ENCODE peak calls at places on chromosomes 3 and 15, in ten cellular contexts. D, O, B, K, F, U, L, E, S and V are unnamed samples. For H3K4me1, the result is how much of the 10 kb centered on the place peaks cover.

GRCh38 chr15:64699767-64700388 is 75.5 kb downstream of the RBPMS2 start:
- DNase-seq in D (peak), U (no peak), S (no peak), B (peak), K (peak), O (peak), E (peak), L (peak), F (peak), V (no peak)

GRCh38 chr3:90031121-90031520 is 923.7 kb downstream of the EPHA3 start:
- DNase-seq in D (no peak), L (no peak), O (no peak), E (no peak), K (no peak), F (no peak), U (no peak), S (no peak), B (no peak), V (no peak)

GRCh38 chr3:108953210-108953609 is 469 bp downstream of the GUCA1C start:
- DNase-seq in B (no peak), D (peak), L (no peak), O (no peak), K (no peak), F (no peak), E (no peak), U (no peak), S (no peak), V (no peak)

GRCh38 chr3:135050536-135050935 is 255.5 kb downstream of the EPHB1 start:
- DNase-seq in K (no peak), S (no peak), E (no peak), U (no peak), D (no peak), O (no peak), F (peak), B (no peak), L (no peak), V (no peak)

GRCh38 chr3:48478631-48479555 is 25.1 kb downstream of the SHISA5 start:
- DNase-seq in O (no peak), E (no peak), K (no peak), U (no peak), D (no peak), F (no peak), B (no peak), S (peak), L (peak), V (no peak)

GRCh38 chr3:154668187-154668586 is 238.2 kb upstream of the GPR149 start:
- DNase-seq in O (no peak), D (no peak), F (no peak), U (no peak), E (no peak), L (no peak), B (no peak), K (no peak), S (no peak), V (no peak)

GRCh38 chr15:54803139-54803808 is 393.5 kb downstream of the RSL24D1 start:
- DNase-seq in E (no peak), U (no peak), F (no peak), D (no peak), O (no peak), K (no peak), L (no peak), S (peak), B (peak), V (no peak)

GRCh38 chr15:23797747-23798157 is 110.6 kb upstream of the NDN start:
- DNase-seq in B (no peak), S (no peak), O (no peak), U (no peak), L (no peak), F (peak), K (no peak), E (no peak), D (no peak), V (peak)

GRCh38 chr3:195823998-195824397 is 12.3 kb upstream of the MUC4 start:
- DNase-seq in D (peak), B (no peak), K (no peak), O (no peak), E (no peak), U (no peak), L (no peak), F (no peak), S (no peak), V (no peak)

GRCh38 chr3:13598926-13599886 is 50.3 kb downstream of the FBLN2 start:
- DNase-seq in B (peak), S (no peak), O (no peak), F (peak), U (peak), K (no peak), D (no peak), E (no peak), L (peak), V (no peak)

GRCh38 chr15:50764331-50765201 is 940 bp downstream of the SPPL2A start:
- DNase-seq in L (no peak), D (no peak), F (no peak), B (peak), E (no peak), S (peak), U (no peak), K (no peak), O (no peak), V (no peak)

GRCh38 chr3:100400424-100400781 is 486 bp downstream of the TOMM70 start:
- DNase-seq in E (peak), U (no peak), D (no peak), O (peak), F (peak), L (no peak), S (peak), K (no peak), B (no peak), V (no peak)

GRCh38 chr15:37106490-37107001 is 6.2 kb upstream of the MEIS2 start:
- DNase-seq in F (peak), U (peak), L (peak), K (peak), B (peak), S (peak), D (no peak), O (peak), E (peak), V (peak)

GRCh38 chr3:39334205-39334604 is 4.7 kb downstream of the CCR8 start:
- DNase-seq in S (no peak), L (no peak), B (no peak), E (no peak), U (no peak), K (no peak), O (no peak), D (no peak), F (no peak), V (no peak)
- H3K4me1 ChIP-seq in S (under half), L (under half), B (under half), E (under half), U (under half), K (under half), O (under half), D (under half), F (under half), V (under half)

GRCh38 chr15:90876512-90877170 is 7.7 kb upstream of the FES start:
- DNase-seq in O (no peak), F (no peak), B (no peak), E (no peak), K (no peak), L (no peak), D (no peak), S (no peak), U (no peak), V (no peak)
- H3K27ac ChIP-seq in O (no peak), F (no peak), B (no peak), E (no peak), K (no peak), L (no peak), D (no peak), S (no peak), U (no peak), V (no peak)

GRCh38 chr15:40942865-40943264 is 10.4 kb upstream of the CHAC1 start:
- DNase-seq in U (no peak), E (no peak), K (no peak), O (no peak), F (no peak), D (no peak), B (no peak), S (no peak), L (no peak), V (no peak)
- H3K4me3 ChIP-seq in U (no peak), E (peak), K (no peak), O (no peak), F (peak), D (no peak), B (peak), S (peak), L (no peak), V (no peak)

GRCh38 chr3:157088133-157088488 is 71.8 kb downstream of the CCNL1 start:
- DNase-seq in K (no peak), O (no peak), L (no peak), D (no peak), B (no peak), U (no peak), F (no peak), E (no peak), S (no peak), V (no peak)

GRCh38 chr3:157083824-157084223 is 76.1 kb downstream of the CCNL1 start:
- DNase-seq in O (no peak), S (no peak), U (no peak), D (no peak), K (no peak), B (no peak), F (no peak), E (no peak), L (no peak), V (no peak)

GRCh38 chr3:157087398-157088132 is 72.4 kb downstream of the CCNL1 start:
- DNase-seq in B (peak), O (no peak), E (no peak), D (peak), F (no peak), L (no peak), U (no peak), K (no peak), S (no peak), V (no peak)

GRCh38 chr3:157086775-157087174 is 73.2 kb downstream of the CCNL1 start:
- DNase-seq in S (no peak), K (no peak), E (no peak), O (no peak), U (no peak), D (no peak), F (no peak), B (no peak), L (no peak), V (no peak)

GRCh38 chr3:157086053-157086761 is 73.7 kb downstream of the CCNL1 start:
- DNase-seq in S (no peak), F (no peak), O (no peak), E (peak), U (peak), L (peak), D (no peak), K (no peak), B (no peak), V (no peak)
- H3K4me1 ChIP-seq in S (under half), F (under half), O (half or more), E (under half), U (half or more), L (under half), D (half or more), K (under half), B (under half), V (under half)

GRCh38 chr3:185744997-185745843 is 79.6 kb downstream of the IGF2BP2 start:
- DNase-seq in L (no peak), K (no peak), B (peak), S (peak), E (no peak), U (no peak), F (no peak), O (no peak), D (peak), V (no peak)
- H3K27ac ChIP-seq in L (no peak), K (no peak), B (peak), S (no peak), E (no peak), U (no peak), F (no peak), O (peak), D (peak), V (no peak)

GRCh38 chr3:4351872-4352271 is 48.7 kb downstream of the SETMAR start:
- DNase-seq in K (no peak), B (no peak), D (peak), E (no peak), U (no peak), O (peak), L (no peak), F (no peak), S (no peak), V (no peak)
- H3K4me3 ChIP-seq in K (no peak), B (no peak), D (peak), E (peak), U (peak), O (no peak), L (no peak), F (no peak), S (no peak), V (no peak)